ENCODE peak calls at places on chromosomes 11 and 22, in six cellular contexts. K is stimulated activated CD4-positive, alpha-beta T cell treated with anti-CD3 and anti-CD28 coated beads, Interleukin-2, amount 100 ng/mL, for 24 hours; L is activated CD4-positive, CD25-positive, alpha-beta regulatory T cell treated with anti-CD3 and anti-CD28 coated beads, Interleukin-2, amount 50 U/mL, for 16 hours; V is activated naive CD4-positive, alpha-beta T cell treated with Interleukin-2 at 50 U/mL for 16 hours; U is kidney tubule cell; W is dorsolateral prefrontal cortex. P is an unnamed sample.

GRCh38 chr11:124793466-124794278 is 6.5 kb downstream of the MSANTD2 start:
- DNase-seq in K (no peak), W (no peak), U (peak), V (no peak), L (no peak), P (no peak)

GRCh38 chr11:70547821-70548670 is 149.7 kb downstream of the CTTN start:
- DNase-seq in W (no peak), K (no peak), V (no peak), U (no peak), L (no peak), P (no peak)

GRCh38 chr22:28917747-28918543 is 34.6 kb downstream of the ZNRF3 start:
- DNase-seq in L (no peak), U (peak), W (no peak), K (no peak), V (no peak), P (no peak)

GRCh38 chr11:57485217-57486007 is 25.1 kb downstream of the RTN4RL2 start:
- DNase-seq in U (no peak), L (no peak), K (no peak), V (no peak), W (no peak), P (no peak)

GRCh38 chr11:64074239-64074638 is 38.5 kb downstream of the FLRT1 start:
- DNase-seq in K (no peak), L (no peak), W (no peak), V (peak), U (no peak), P (no peak)

GRCh38 chr22:19852177-19852781 is 2.4 kb downstream of the GNB1L start:
- DNase-seq in V (no peak), W (peak), K (no peak), U (no peak), L (no peak), P (no peak)

GRCh38 chr11:3837793-3838192 is 3.0 kb downstream of the RHOG start:
- DNase-seq in L (no peak), U (peak), W (peak), K (no peak), V (no peak), P (peak)

GRCh38 chr11:32023370-32023964 is 67.4 kb upstream of the RCN1 start:
- DNase-seq in L (no peak), U (no peak), W (no peak), V (no peak), K (no peak), P (no peak)

GRCh38 chr22:30968015-30968923 is at the start of gene MORC2:
- DNase-seq in L (no peak), V (no peak), W (peak), K (no peak), U (no peak), P (peak)

GRCh38 chr22:29208879-29209623 is 3.4 kb downstream of the EMID1 start:
- DNase-seq in W (no peak), K (no peak), U (no peak), L (no peak), V (no peak), P (no peak)

GRCh38 chr11:112127056-112127455 is 36.8 kb downstream of the IL18 start:
- DNase-seq in W (no peak), V (no peak), U (no peak), K (no peak), L (no peak), P (no peak)

GRCh38 chr11:118572914-118573550 is 823 bp downstream of the ARCN1 start:
- DNase-seq in K (peak), L (no peak), V (peak), W (no peak), U (peak), P (no peak)

GRCh38 chr11:66789097-66789890 is 53.9 kb upstream of the RCE1 start:
- DNase-seq in K (no peak), V (no peak), L (no peak), W (no peak), U (peak), P (no peak)

GRCh38 chr11:44047298-44047697 is 483 bp upstream of the ACCSL start:
- DNase-seq in L (no peak), V (no peak), U (no peak), W (no peak), K (no peak), P (no peak)

GRCh38 chr22:26845016-26845728 is 187.8 kb downstream of the MIAT start:
- DNase-seq in W (peak), U (peak), L (no peak), K (no peak), V (no peak), P (no peak)

GRCh38 chr11:16809901-16810668 is 71.6 kb downstream of the C11orf58 start:
- DNase-seq in K (no peak), U (peak), L (no peak), W (peak), V (no peak), P (peak)

GRCh38 chr11:1824221-1825038 is 10.4 kb upstream of the SYT8 start:
- DNase-seq in K (peak), U (no peak), V (no peak), W (no peak), L (no peak), P (no peak)

GRCh38 chr11:69443968-69444364 is 37.5 kb upstream of the LINC01488 start:
- DNase-seq in K (no peak), V (no peak), L (no peak), U (peak), W (no peak), P (no peak)

GRCh38 chr11:34305095-34305692 is 52.6 kb downstream of the ABTB2 start:
- DNase-seq in W (no peak), L (no peak), K (no peak), V (no peak), U (peak), P (no peak)

GRCh38 chr11:13038366-13038765 is 29.2 kb downstream of the RASSF10 start:
- DNase-seq in W (no peak), L (no peak), V (no peak), K (no peak), U (no peak), P (no peak)

GRCh38 chr11:78370406-78371172 is 47.0 kb downstream of the GAB2 start:
- DNase-seq in L (no peak), V (no peak), U (no peak), W (no peak), K (no peak), P (no peak)

GRCh38 chr22:48474881-48475280 is 1352.8 kb downstream of the BRD1 start:
- DNase-seq in V (no peak), U (no peak), K (no peak), W (no peak), L (no peak), P (no peak)

GRCh38 chr11:21037836-21038235 is 368.4 kb downstream of the NELL1 start:
- DNase-seq in L (no peak), K (no peak), V (no peak), W (no peak), U (peak), P (no peak)

GRCh38 chr22:44622147-44622427 is 79.9 kb upstream of the PRR5 start:
- DNase-seq in U (no peak), K (no peak), W (peak), V (peak), L (no peak), P (no peak)

GRCh38 chr11:12073436-12073835 is 37.0 kb upstream of the MICAL2 start:
- DNase-seq in L (no peak), W (no peak), K (no peak), U (no peak), V (no peak), P (peak)

GRCh38 chr11:128929468-128929867 is 13.2 kb downstream of the TP53AIP1 start:
- DNase-seq in K (no peak), U (peak), L (no peak), V (no peak), W (no peak), P (no peak)

GRCh38 chr11:44886765-44887164 is 63.9 kb downstream of the TP53I11 start:
- DNase-seq in K (no peak), W (no peak), L (no peak), U (peak), V (no peak), P (no peak)

GRCh38 chr11:17613428-17613962 is 66.4 kb downstream of the OTOG start:
- DNase-seq in L (no peak), K (no peak), V (no peak), U (no peak), W (no peak), P (no peak)

GRCh38 chr11:9069861-9070470 is 21.4 kb downstream of the SCUBE2 start:
- DNase-seq in V (no peak), W (no peak), K (no peak), U (peak), L (no peak), P (no peak)

GRCh38 chr22:17095538-17095937 is 10.7 kb downstream of the IL17RA start:
- DNase-seq in K (no peak), L (no peak), W (no peak), V (no peak), U (no peak), P (no peak)

GRCh38 chr11:20618083-20618482 is 18.7 kb downstream of the SLC6A5 start:
- DNase-seq in U (no peak), W (no peak), K (no peak), L (no peak), V (no peak), P (no peak)

GRCh38 chr11:20050551-20051333 is 109.5 kb downstream of the DBX1 start:
- DNase-seq in K (no peak), W (no peak), U (no peak), L (no peak), V (no peak), P (no peak)

GRCh38 chr11:43937434-43938411 is 4.7 kb upstream of the C11orf96 start:
- DNase-seq in W (no peak), V (no peak), L (no peak), K (no peak), U (peak), P (no peak)

P was measured in right lobe of liver.